ENCODE peak calls at places on chromosomes 6 and 20, in seven cellular contexts. One of them, this sample, is unnamed. For H3K4me1, the result is how much of the 10 kb centered on the place peaks cover.

GRCh38 chr20:15902493-15902892 is 670.8 kb downstream of the KIF16B start:
- DNase-seq in hepatocyte: no peak
- DNase-seq in fibroblast of lung: no peak
- DNase-seq in H9: peak
- DNase-seq in GM23248: no peak
- DNase-seq in psoas muscle: no peak
- DNase-seq in BE2C: peak
- DNase-seq in this sample: no peak

GRCh38 chr6:109804020-109804419 is 112.9 kb downstream of the FIG4 start:
- DNase-seq in hepatocyte: no peak
- DNase-seq in fibroblast of lung: peak
- DNase-seq in H9: no peak
- DNase-seq in GM23248: no peak
- DNase-seq in psoas muscle: no peak
- DNase-seq in BE2C: no peak
- DNase-seq in this sample: no peak

GRCh38 chr20:61885759-61886715 is 179.6 kb downstream of the TAF4 start:
- DNase-seq in hepatocyte: no peak
- DNase-seq in fibroblast of lung: no peak
- DNase-seq in H9: no peak
- DNase-seq in GM23248: no peak
- DNase-seq in psoas muscle: no peak
- DNase-seq in BE2C: no peak
- DNase-seq in this sample: no peak

GRCh38 chr20:43102394-43102793 is 87.3 kb downstream of the PTPRT start:
- DNase-seq in hepatocyte: no peak
- DNase-seq in fibroblast of lung: no peak
- DNase-seq in H9: peak
- DNase-seq in GM23248: no peak
- DNase-seq in psoas muscle: no peak
- DNase-seq in BE2C: no peak
- DNase-seq in this sample: no peak

GRCh38 chr6:144087789-144088426 is 7.5 kb downstream of the SF3B5 start:
- DNase-seq in hepatocyte: no peak
- DNase-seq in fibroblast of lung: no peak
- DNase-seq in H9: no peak
- DNase-seq in GM23248: no peak
- DNase-seq in psoas muscle: no peak
- DNase-seq in BE2C: no peak
- DNase-seq in this sample: no peak

GRCh38 chr6:65045801-65046200 is 661.2 kb downstream of the EYS start:
- DNase-seq in hepatocyte: no peak
- DNase-seq in fibroblast of lung: no peak
- DNase-seq in H9: no peak
- DNase-seq in GM23248: no peak
- DNase-seq in psoas muscle: no peak
- DNase-seq in BE2C: no peak
- DNase-seq in this sample: no peak

GRCh38 chr20:26209171-26209941 is 512.7 kb upstream of the ZNF337 start:
- DNase-seq in hepatocyte: peak
- DNase-seq in fibroblast of lung: peak
- DNase-seq in H9: peak
- DNase-seq in GM23248: peak
- DNase-seq in psoas muscle: peak
- DNase-seq in BE2C: no peak
- DNase-seq in this sample: no peak

GRCh38 chr6:108561742-108562502 is 1.2 kb downstream of the FOXO3 start:
- DNase-seq in hepatocyte: peak
- DNase-seq in fibroblast of lung: peak
- DNase-seq in H9: peak
- DNase-seq in GM23248: peak
- DNase-seq in psoas muscle: peak
- DNase-seq in BE2C: peak
- DNase-seq in this sample: peak

GRCh38 chr20:1388253-1388652 is 4.6 kb downstream of the FKBP1A start:
- DNase-seq in hepatocyte: no peak
- DNase-seq in fibroblast of lung: no peak
- DNase-seq in H9: no peak
- DNase-seq in GM23248: no peak
- DNase-seq in psoas muscle: no peak
- DNase-seq in BE2C: no peak
- DNase-seq in this sample: no peak
- H3K4me1 ChIP-seq in hepatocyte: under half
- H3K4me1 ChIP-seq in fibroblast of lung: under half
- H3K4me1 ChIP-seq in H9: under half
- H3K4me1 ChIP-seq in GM23248: under half
- H3K4me1 ChIP-seq in psoas muscle: half or more
- H3K4me1 ChIP-seq in BE2C: under half
- H3K4me1 ChIP-seq in this sample: under half

GRCh38 chr20:48819813-48820648 is 7.8 kb downstream of the PREX1 start:
- DNase-seq in hepatocyte: no peak
- DNase-seq in fibroblast of lung: no peak
- DNase-seq in H9: no peak
- DNase-seq in GM23248: no peak
- DNase-seq in psoas muscle: no peak
- DNase-seq in BE2C: no peak
- DNase-seq in this sample: no peak

GRCh38 chr20:48822178-48822577 is 5.6 kb downstream of the PREX1 start:
- DNase-seq in hepatocyte: no peak
- DNase-seq in fibroblast of lung: no peak
- DNase-seq in H9: no peak
- DNase-seq in GM23248: no peak
- DNase-seq in psoas muscle: no peak
- DNase-seq in BE2C: no peak
- DNase-seq in this sample: no peak

GRCh38 chr20:48822879-48823385 is 4.9 kb downstream of the PREX1 start:
- DNase-seq in hepatocyte: no peak
- DNase-seq in fibroblast of lung: no peak
- DNase-seq in H9: no peak
- DNase-seq in GM23248: no peak
- DNase-seq in psoas muscle: no peak
- DNase-seq in BE2C: no peak
- DNase-seq in this sample: no peak

GRCh38 chr20:48820649-48820973 is 7.2 kb downstream of the PREX1 start:
- DNase-seq in hepatocyte: no peak
- DNase-seq in fibroblast of lung: no peak
- DNase-seq in H9: no peak
- DNase-seq in GM23248: no peak
- DNase-seq in psoas muscle: no peak
- DNase-seq in BE2C: no peak
- DNase-seq in this sample: no peak

GRCh38 chr20:48821261-48821910 is 6.4 kb downstream of the PREX1 start:
- DNase-seq in hepatocyte: no peak
- DNase-seq in fibroblast of lung: no peak
- DNase-seq in H9: no peak
- DNase-seq in GM23248: no peak
- DNase-seq in psoas muscle: no peak
- DNase-seq in BE2C: no peak
- DNase-seq in this sample: no peak
- H3K4me1 ChIP-seq in hepatocyte: under half
- H3K4me1 ChIP-seq in fibroblast of lung: under half
- H3K4me1 ChIP-seq in H9: under half
- H3K4me1 ChIP-seq in GM23248: under half
- H3K4me1 ChIP-seq in psoas muscle: under half
- H3K4me1 ChIP-seq in BE2C: under half
- H3K4me1 ChIP-seq in this sample: under half

DNA sequence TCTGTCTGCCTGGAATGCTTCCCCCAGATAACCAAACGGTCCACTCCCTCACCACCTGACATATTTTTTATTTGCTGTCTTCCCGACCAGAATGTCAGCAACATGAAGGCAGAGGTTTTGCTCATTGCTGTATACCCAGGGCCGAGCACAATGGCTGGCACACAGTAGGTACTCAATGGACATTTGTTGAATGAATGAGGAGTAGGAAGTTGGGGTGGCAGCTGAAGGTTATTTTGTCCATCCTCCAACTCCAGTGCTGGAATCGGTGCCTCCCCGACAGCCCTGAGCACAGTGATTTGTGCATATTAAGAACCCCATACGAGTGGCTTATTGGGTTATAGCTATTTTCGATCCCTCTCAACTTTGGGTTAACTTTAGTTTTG is 10.3 kb downstream of the DUSP15 start:
- DNase-seq in hepatocyte: no peak
- DNase-seq in fibroblast of lung: no peak
- DNase-seq in H9: no peak
- DNase-seq in GM23248: no peak
- DNase-seq in psoas muscle: no peak
- DNase-seq in BE2C: no peak
- DNase-seq in this sample: no peak
- H3K4me1 ChIP-seq in hepatocyte: under half
- H3K4me1 ChIP-seq in fibroblast of lung: under half
- H3K4me1 ChIP-seq in H9: under half
- H3K4me1 ChIP-seq in GM23248: under half
- H3K4me1 ChIP-seq in psoas muscle: under half
- H3K4me1 ChIP-seq in BE2C: under half
- H3K4me1 ChIP-seq in this sample: under half

GRCh38 chr20:469746-470490 is 7.6 kb upstream of the TBC1D20 start:
- DNase-seq in hepatocyte: no peak
- DNase-seq in fibroblast of lung: no peak
- DNase-seq in H9: no peak
- DNase-seq in GM23248: no peak
- DNase-seq in psoas muscle: no peak
- DNase-seq in BE2C: no peak
- DNase-seq in this sample: no peak

GRCh38 chr20:474581-474980 is 12.2 kb upstream of the TBC1D20 start:
- DNase-seq in hepatocyte: no peak
- DNase-seq in fibroblast of lung: no peak
- DNase-seq in H9: no peak
- DNase-seq in GM23248: no peak
- DNase-seq in psoas muscle: no peak
- DNase-seq in BE2C: no peak
- DNase-seq in this sample: no peak

GRCh38 chr20:472889-473292 is 10.6 kb upstream of the TBC1D20 start:
- DNase-seq in hepatocyte: no peak
- DNase-seq in fibroblast of lung: no peak
- DNase-seq in H9: no peak
- DNase-seq in GM23248: no peak
- DNase-seq in psoas muscle: no peak
- DNase-seq in BE2C: no peak
- DNase-seq in this sample: no peak

GRCh38 chr20:475463-476357 is 13.4 kb upstream of the TBC1D20 start:
- DNase-seq in hepatocyte: no peak
- DNase-seq in fibroblast of lung: no peak
- DNase-seq in H9: no peak
- DNase-seq in GM23248: peak
- DNase-seq in psoas muscle: no peak
- DNase-seq in BE2C: no peak
- DNase-seq in this sample: no peak

DNA sequence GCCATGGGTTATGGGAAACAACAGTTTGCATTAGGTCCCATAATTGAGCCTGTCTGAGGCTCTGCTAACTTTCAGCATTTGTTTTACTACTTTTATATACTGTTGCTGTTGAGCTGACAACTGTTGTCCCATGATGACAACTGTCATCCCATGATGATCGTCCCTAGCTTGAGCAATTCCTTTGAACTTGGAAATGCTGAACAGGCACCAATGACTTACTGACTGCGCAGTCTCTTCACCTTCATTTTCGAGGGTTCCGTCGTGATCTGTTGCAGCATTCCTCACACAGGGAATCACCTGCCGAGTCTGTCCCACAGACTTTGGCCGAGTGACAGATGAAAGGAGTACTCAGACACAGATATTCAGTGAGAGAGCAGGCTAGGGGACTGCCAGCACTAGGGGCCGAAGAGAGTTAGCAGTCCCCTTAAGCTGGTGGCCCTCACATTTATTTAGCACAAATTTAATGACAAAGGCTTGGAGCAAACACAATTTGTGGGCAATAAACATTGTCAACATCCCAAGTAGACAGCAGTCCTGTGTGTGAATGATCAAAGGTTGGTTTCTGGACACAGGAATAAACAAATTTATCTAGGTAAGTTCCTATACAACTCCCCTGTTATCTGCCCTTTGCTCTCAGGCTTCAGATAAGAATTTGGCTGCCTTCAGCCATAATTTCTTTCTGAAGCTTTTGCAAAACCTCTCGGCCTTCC is 10.0 kb upstream of the TBC1D20 start:
- DNase-seq in hepatocyte: no peak
- DNase-seq in fibroblast of lung: no peak
- DNase-seq in H9: no peak
- DNase-seq in GM23248: no peak
- DNase-seq in psoas muscle: no peak
- DNase-seq in BE2C: no peak
- DNase-seq in this sample: no peak
- H3K4me1 ChIP-seq in hepatocyte: under half
- H3K4me1 ChIP-seq in fibroblast of lung: under half
- H3K4me1 ChIP-seq in H9: under half
- H3K4me1 ChIP-seq in GM23248: under half
- H3K4me1 ChIP-seq in psoas muscle: under half
- H3K4me1 ChIP-seq in BE2C: under half
- H3K4me1 ChIP-seq in this sample: under half

GRCh38 chr6:35186571-35186970 is 27.2 kb upstream of the SCUBE3 start:
- DNase-seq in hepatocyte: no peak
- DNase-seq in fibroblast of lung: no peak
- DNase-seq in H9: no peak
- DNase-seq in GM23248: no peak
- DNase-seq in psoas muscle: no peak
- DNase-seq in BE2C: no peak
- DNase-seq in this sample: no peak

GRCh38 chr6:35185971-35186370 is 27.8 kb upstream of the SCUBE3 start:
- DNase-seq in hepatocyte: no peak
- DNase-seq in fibroblast of lung: no peak
- DNase-seq in H9: no peak
- DNase-seq in GM23248: no peak
- DNase-seq in psoas muscle: no peak
- DNase-seq in BE2C: no peak
- DNase-seq in this sample: no peak

GRCh38 chr6:35191899-35192298 is 21.9 kb upstream of the SCUBE3 start:
- DNase-seq in hepatocyte: no peak
- DNase-seq in fibroblast of lung: no peak
- DNase-seq in H9: no peak
- DNase-seq in GM23248: no peak
- DNase-seq in psoas muscle: no peak
- DNase-seq in BE2C: no peak
- DNase-seq in this sample: no peak

GRCh38 chr6:35190306-35190705 is 23.4 kb upstream of the SCUBE3 start:
- DNase-seq in hepatocyte: no peak
- DNase-seq in fibroblast of lung: no peak
- DNase-seq in H9: no peak
- DNase-seq in GM23248: peak
- DNase-seq in psoas muscle: no peak
- DNase-seq in BE2C: no peak
- DNase-seq in this sample: no peak

GRCh38 chr6:35188886-35189285 is 24.9 kb upstream of the SCUBE3 start:
- DNase-seq in hepatocyte: no peak
- DNase-seq in fibroblast of lung: no peak
- DNase-seq in H9: no peak
- DNase-seq in GM23248: no peak
- DNase-seq in psoas muscle: no peak
- DNase-seq in BE2C: no peak
- DNase-seq in this sample: no peak
- H3K4me1 ChIP-seq in hepatocyte: under half
- H3K4me1 ChIP-seq in fibroblast of lung: under half
- H3K4me1 ChIP-seq in H9: under half
- H3K4me1 ChIP-seq in GM23248: under half
- H3K4me1 ChIP-seq in psoas muscle: under half
- H3K4me1 ChIP-seq in BE2C: under half
- H3K4me1 ChIP-seq in this sample: under half

GRCh38 chr20:36491901-36492617 is 49.3 kb upstream of the MYL9 start:
- DNase-seq in hepatocyte: peak
- DNase-seq in fibroblast of lung: peak
- DNase-seq in H9: no peak
- DNase-seq in GM23248: peak
- DNase-seq in psoas muscle: no peak
- DNase-seq in BE2C: no peak
- DNase-seq in this sample: no peak
- H3K4me1 ChIP-seq in hepatocyte: under half
- H3K4me1 ChIP-seq in fibroblast of lung: under half
- H3K4me1 ChIP-seq in H9: under half
- H3K4me1 ChIP-seq in GM23248: half or more
- H3K4me1 ChIP-seq in psoas muscle: half or more
- H3K4me1 ChIP-seq in BE2C: under half
- H3K4me1 ChIP-seq in this sample: under half